ENCODE peak calls at places on chromosomes 1 and 21, in five cellular contexts. M is spleen; R is stimulated activated CD8-positive, alpha-beta memory T cell treated with anti-CD3 and anti-CD28 coated beads, Interleukin-15, amount 100 ng/mL, for 4 hours; H is HT1080; X is NCI-H69. I is an unnamed sample.

GRCh38 chr1:7671676-7672075 is 99.4 kb upstream of the VAMP3 start:
- DNase-seq in M (no peak), R (no peak), H (no peak), X (no peak), I (no peak)

GRCh38 chr1:226526801-226527595 is 21.6 kb upstream of the STUM start:
- DNase-seq in M (no peak), R (no peak), H (peak), X (no peak), I (no peak)

GRCh38 chr1:226702957-226703831 is 35.9 kb downstream of the ITPKB start:
- DNase-seq in M (peak), R (peak), H (peak), X (peak), I (peak)

GRCh38 chr1:40952744-40953315 is 26.7 kb upstream of the CTPS1 start:
- DNase-seq in M (no peak), R (no peak), H (no peak), X (no peak), I (no peak)

GRCh38 chr1:158527190-158527815 is 26.9 kb downstream of the OR6Y1 start:
- DNase-seq in M (no peak), R (no peak), H (no peak), X (no peak), I (no peak)

GRCh38 chr1:89739013-89739843 is 81.6 kb upstream of the LRRC8D start:
- DNase-seq in M (no peak), R (no peak), H (peak), X (no peak), I (no peak)

GRCh38 chr1:69485616-69486015 is 82.1 kb upstream of the LRRC7 start:
- DNase-seq in M (no peak), R (no peak), H (no peak), X (no peak), I (no peak)

GRCh38 chr1:44423706-44424546 is 18.9 kb downstream of the RNF220 start:
- DNase-seq in M (no peak), R (no peak), H (peak), X (no peak), I (no peak)

GRCh38 chr1:183404456-183404855 is 13.7 kb downstream of the NMNAT2 start:
- DNase-seq in M (no peak), R (no peak), H (no peak), X (no peak), I (no peak)

GRCh38 chr1:227958617-227959324 is 11.0 kb upstream of the WNT9A start:
- DNase-seq in M (peak), R (no peak), H (no peak), X (no peak), I (no peak)

GRCh38 chr1:97056386-97056785 is 334.8 kb downstream of the PTBP2 start:
- DNase-seq in M (no peak), R (no peak), H (no peak), X (no peak), I (no peak)

GRCh38 chr21:44425307-44425894 is 29.9 kb upstream of the LRRC3 start:
- DNase-seq in M (peak), R (no peak), H (no peak), X (peak), I (no peak)

GRCh38 chr21:42051788-42052187 is 19.3 kb upstream of the UMODL1 start:
- DNase-seq in M (peak), R (no peak), H (peak), X (no peak), I (no peak)

GRCh38 chr1:109197163-109198042 is 16.3 kb upstream of the SARS1 start:
- DNase-seq in M (no peak), R (no peak), H (peak), X (no peak), I (no peak)

GRCh38 chr1:18464665-18465050 is 16.1 kb upstream of the KLHDC7A start:
- DNase-seq in M (peak), R (no peak), H (no peak), X (no peak), I (no peak)

GRCh38 chr1:207021139-207021861 is 11.3 kb downstream of the C1orf116 start:
- DNase-seq in M (no peak), R (no peak), H (peak), X (no peak), I (no peak)

GRCh38 chr1:20119351-20119750 is at the start of gene PLA2G2D:
- DNase-seq in M (no peak), R (no peak), H (no peak), X (no peak), I (no peak)

GRCh38 chr1:226892534-226892895 is 22.1 kb downstream of the PSEN2 start:
- DNase-seq in M (no peak), R (no peak), H (no peak), X (peak), I (no peak)